ENCODE peak calls at places on chromosomes 2 and 18, in four cellular contexts. P is HEK293T, O is WTC11, W is HepG2. S is an unnamed sample.

GRCh38 chr2:119218478-119219064 is 5.1 kb upstream of the STEAP3 start:
- DNase-seq in P (peak), O (no peak), W (peak), S (peak)

GRCh38 chr2:72837171-72837570 is 11.3 kb upstream of the EXOC6B start:
- DNase-seq in P (no peak), O (no peak), W (no peak), S (no peak)

GRCh38 chr2:190599546-190600220 is 49.2 kb upstream of the NAB1 start:
- DNase-seq in P (no peak), O (no peak), W (no peak), S (no peak)

GRCh38 chr2:89841476-89841840 is 1150.0 kb downstream of the RPIA start:
- DNase-seq in P (no peak), O (no peak), W (no peak), S (peak)

GRCh38 chr2:842151-842792 is 108.4 kb upstream of the SNTG2 start:
- DNase-seq in P (no peak), O (no peak), W (no peak), S (no peak)

GRCh38 chr2:232543928-232544631 is 4.6 kb downstream of the CHRNG start:
- DNase-seq in P (peak), O (no peak), W (no peak), S (no peak)

GRCh38 chr2:224157655-224158054 is 118.6 kb upstream of the SERPINE2 start:
- DNase-seq in P (no peak), O (no peak), W (no peak), S (no peak)

GRCh38 chr2:241546771-241547498 is 11.6 kb upstream of the BOK start:
- DNase-seq in P (no peak), O (no peak), W (peak), S (peak)

GRCh38 chr2:112644155-112644932 is 1.4 kb upstream of the SLC20A1 start:
- DNase-seq in P (no peak), O (no peak), W (peak), S (no peak)

GRCh38 chr2:97699765-97700444 is 13.5 kb upstream of the ZAP70 start:
- DNase-seq in P (peak), O (peak), W (peak), S (peak)

GRCh38 chr18:5449858-5450509 is 93.8 kb downstream of the EPB41L3 start:
- DNase-seq in P (no peak), O (no peak), W (no peak), S (no peak)

GRCh38 chr2:56040834-56041233 is 117.3 kb upstream of the EFEMP1 start:
- DNase-seq in P (no peak), O (no peak), W (no peak), S (no peak)

GRCh38 chr2:37915773-37916172 is 9.3 kb upstream of the RMDN2 start:
- DNase-seq in P (no peak), O (no peak), W (no peak), S (no peak)

GRCh38 chr2:37918742-37919186 is 6.3 kb upstream of the RMDN2 start:
- DNase-seq in P (no peak), O (no peak), W (peak), S (no peak)

GRCh38 chr2:37917281-37918228 is 7.5 kb upstream of the RMDN2 start:
- DNase-seq in P (no peak), O (no peak), W (no peak), S (no peak)

GRCh38 chr2:37914340-37914739 is 10.7 kb upstream of the RMDN2 start:
- DNase-seq in P (no peak), O (no peak), W (no peak), S (no peak)

GRCh38 chr2:37916512-37917082 is 8.5 kb upstream of the RMDN2 start:
- DNase-seq in P (no peak), O (no peak), W (no peak), S (no peak)
- TF ChIP-seq ELF4 in P (no peak), O (no peak), W (no peak), S (no peak)

DNA sequence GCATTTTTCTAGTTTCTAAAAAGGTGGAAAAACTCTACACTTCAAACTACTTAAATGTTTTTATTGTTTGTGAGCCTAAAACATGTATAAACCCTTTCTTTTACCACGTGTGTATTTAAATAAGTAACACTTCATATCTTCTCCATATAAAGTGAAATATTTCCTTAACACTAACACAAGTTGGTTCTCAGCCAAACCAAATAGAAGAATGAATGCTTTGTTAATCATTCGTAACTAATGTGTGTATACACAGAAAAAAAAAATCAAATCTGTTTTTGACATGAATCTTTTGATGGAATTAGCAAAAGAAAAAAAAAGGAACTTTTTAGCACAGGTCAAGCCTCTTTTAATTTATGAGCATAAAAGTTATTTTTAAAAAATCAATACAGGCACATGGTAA is 89.3 kb downstream of the EHBP1 start:
- DNase-seq in P (no peak), O (no peak), W (peak), S (no peak)
- TF ChIP-seq ELF4 in P (no peak), O (no peak), W (peak), S (no peak)

DNA sequence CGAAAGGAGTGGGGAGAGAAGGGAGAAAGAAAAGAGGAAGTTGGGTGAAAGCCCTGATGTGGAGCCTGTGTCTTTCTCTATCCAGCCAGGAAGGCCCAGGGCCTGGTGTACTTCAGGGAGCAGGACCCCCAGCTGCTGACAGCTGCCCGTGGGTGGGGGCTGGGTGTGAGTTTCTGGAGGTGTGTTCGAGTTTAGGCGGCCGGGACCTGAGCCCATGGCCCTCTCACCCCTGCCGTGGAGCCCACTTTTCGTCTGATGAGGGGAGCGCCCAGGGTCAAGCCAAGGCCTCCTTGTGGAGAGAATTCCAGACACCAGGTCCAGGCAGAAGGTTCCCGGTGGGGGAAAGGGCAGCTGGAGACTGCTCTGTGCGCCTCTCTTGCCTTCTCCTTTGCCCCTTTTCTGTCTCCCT is 2.2 kb downstream of the SIX3 start:
- DNase-seq in P (no peak), O (peak), W (no peak), S (no peak)
- TF ChIP-seq ELF4 in P (no peak), O (no peak), W (no peak), S (no peak)

GRCh38 chr2:160615706-160616105 is 122.1 kb upstream of the RBMS1 start:
- DNase-seq in P (no peak), O (no peak), W (no peak), S (no peak)

GRCh38 chr2:160612266-160612864 is 118.8 kb upstream of the RBMS1 start:
- DNase-seq in P (no peak), O (no peak), W (no peak), S (no peak)

GRCh38 chr2:160614391-160614790 is 120.8 kb upstream of the RBMS1 start:
- DNase-seq in P (no peak), O (no peak), W (no peak), S (no peak)

GRCh38 chr2:160616149-160616548 is 122.5 kb upstream of the RBMS1 start:
- DNase-seq in P (no peak), O (no peak), W (no peak), S (no peak)

GRCh38 chr2:160613466-160614153 is 120.0 kb upstream of the RBMS1 start:
- DNase-seq in P (no peak), O (no peak), W (no peak), S (no peak)
- TF ChIP-seq ELF4 in P (no peak), O (no peak), W (no peak), S (no peak)

GRCh38 chr2:19709553-19709952 is 192.2 kb downstream of the TTC32 start:
- DNase-seq in P (no peak), O (no peak), W (no peak), S (no peak)
- TF ChIP-seq ELF4 in P (no peak), O (no peak), W (no peak), S (no peak)

GRCh38 chr2:239459056-239459455 is 58.2 kb upstream of the HDAC4 start:
- DNase-seq in P (no peak), O (no peak), W (no peak), S (no peak)
- TF ChIP-seq ELF4 in P (no peak), O (no peak), W (no peak), S (no peak)

DNA sequence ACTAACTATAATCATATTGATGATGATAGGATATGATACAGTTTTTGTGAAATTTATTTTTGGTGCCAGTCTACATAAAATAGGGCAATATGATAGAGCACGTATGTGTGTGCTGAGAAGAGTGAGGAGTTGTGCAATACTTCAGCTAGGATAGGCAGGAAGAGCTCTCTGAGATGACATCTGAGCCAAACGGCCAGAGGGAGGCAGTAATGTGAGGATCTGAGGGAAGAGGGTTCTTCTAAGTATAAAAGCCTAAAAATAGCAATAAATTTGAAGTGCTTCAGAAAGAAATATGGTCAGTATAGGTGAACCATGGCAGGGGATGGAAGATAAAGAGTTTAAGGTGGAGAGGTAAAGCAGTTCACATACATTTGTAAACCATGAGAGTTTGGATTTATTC is 102.5 kb downstream of the OLA1 start:
- DNase-seq in P (peak), O (peak), W (peak), S (no peak)
- TF ChIP-seq ELF4 in P (no peak), O (no peak), W (no peak), S (no peak)

S was measured in K562.